ENCODE peak calls at places on chromosomes 16 and 17, in four cellular contexts. F is breast epithelium, B is brain microvascular endothelial cell, M is uterus. D is an unnamed sample.

GRCh38 chr17:82435103-82435502 is 15.4 kb downstream of the CYBC1 start:
- DNase-seq in F (no peak), B (peak), M (no peak), D (no peak)

GRCh38 chr16:2691491-2692248 is 9.3 kb downstream of the KCTD5 start:
- DNase-seq in F (no peak), B (no peak), M (no peak), D (no peak)

GRCh38 chr16:52696126-52696525 is 149.2 kb upstream of the TOX3 start:
- DNase-seq in F (no peak), B (no peak), M (no peak), D (no peak)

GRCh38 chr17:77235370-77236080 is 94.8 kb downstream of the SEC14L1 start:
- DNase-seq in F (no peak), B (peak), M (no peak), D (peak)

GRCh38 chr17:43615330-43615729 is 46.4 kb downstream of the MEOX1 start:
- DNase-seq in F (no peak), B (no peak), M (no peak), D (no peak)

GRCh38 chr16:84059111-84059510 is 16.5 kb upstream of the SLC38A8 start:
- DNase-seq in F (no peak), B (no peak), M (no peak), D (no peak)

GRCh38 chr16:81496742-81497141 is 52.1 kb downstream of the CMIP start:
- DNase-seq in F (no peak), B (no peak), M (no peak), D (no peak)

GRCh38 chr16:68994324-68994723 is 111.1 kb upstream of the HAS3 start:
- DNase-seq in F (no peak), B (no peak), M (no peak), D (no peak)

GRCh38 chr17:45414997-45415881 is 17.4 kb downstream of the ARHGAP27 start:
- DNase-seq in F (no peak), B (no peak), M (no peak), D (no peak)

GRCh38 chr16:4313563-4314531 is 2.0 kb upstream of the GLIS2 start:
- DNase-seq in F (no peak), B (no peak), M (no peak), D (peak)

GRCh38 chr17:13160281-13160680 is 142.5 kb upstream of the ELAC2 start:
- DNase-seq in F (no peak), B (no peak), M (no peak), D (no peak)

GRCh38 chr16:66379571-66379941 is 13.1 kb downstream of the CDH5 start:
- DNase-seq in F (no peak), B (no peak), M (no peak), D (no peak)

GRCh38 chr17:45994228-45994627 is 4.8 kb upstream of the STH start:
- DNase-seq in F (no peak), B (no peak), M (no peak), D (no peak)

GRCh38 chr17:77882481-77883212 is 75.9 kb upstream of the TNRC6C start:
- DNase-seq in F (no peak), B (peak), M (peak), D (peak)

GRCh38 chr17:36183001-36183810 is 6.8 kb upstream of the TBC1D3B start:
- DNase-seq in F (peak), B (peak), M (peak), D (peak)

GRCh38 chr16:78321611-78322010 is 222.2 kb downstream of the WWOX start:
- DNase-seq in F (no peak), B (no peak), M (no peak), D (no peak)

GRCh38 chr17:14776791-14777190 is 475.9 kb downstream of the HS3ST3B1 start:
- DNase-seq in F (no peak), B (peak), M (no peak), D (peak)

GRCh38 chr17:8793649-8794048 is 5.5 kb downstream of the MFSD6L start:
- DNase-seq in F (no peak), B (no peak), M (no peak), D (no peak)

GRCh38 chr17:31122746-31123145 is 28.0 kb downstream of the NF1 start:
- DNase-seq in F (no peak), B (no peak), M (no peak), D (no peak)

GRCh38 chr16:3472878-3473595 is 22.3 kb downstream of the C16orf90 start:
- DNase-seq in F (no peak), B (peak), M (no peak), D (peak)

GRCh38 chr17:52297230-52298010 is 138.9 kb upstream of the CA10 start:
- DNase-seq in F (no peak), B (no peak), M (no peak), D (no peak)

GRCh38 chr16:2535644-2536021 is 2.2 kb upstream of the PDPK1 start:
- DNase-seq in F (no peak), B (peak), M (peak), D (peak)

GRCh38 chr16:89033796-89034572 is 57.0 kb upstream of the CBFA2T3 start:
- DNase-seq in F (no peak), B (no peak), M (no peak), D (no peak)

GRCh38 chr16:89035013-89035697 is 58.1 kb upstream of the CBFA2T3 start:
- DNase-seq in F (no peak), B (no peak), M (no peak), D (no peak)

GRCh38 chr16:89034573-89034961 is 57.6 kb upstream of the CBFA2T3 start:
- DNase-seq in F (no peak), B (no peak), M (no peak), D (no peak)

GRCh38 chr16:89033304-89033703 is 56.3 kb upstream of the CBFA2T3 start:
- DNase-seq in F (no peak), B (no peak), M (no peak), D (no peak)

GRCh38 chr16:89031715-89032659 is 55.0 kb upstream of the CBFA2T3 start:
- DNase-seq in F (no peak), B (no peak), M (no peak), D (no peak)
- H3K4me3 ChIP-seq in F (no peak), B (no peak), M (no peak), D (no peak)

GRCh38 chr17:33299115-33299514 is 6.0 kb upstream of the ASIC2 start:
- DNase-seq in F (no peak), B (no peak), M (no peak), D (no peak)
- TF ChIP-seq CTCF in F (no peak), B (no peak), M (no peak), D (no peak)

GRCh38 chr16:56669005-56669839 is at the start of gene MT1H:
- DNase-seq in F (no peak), B (no peak), M (no peak), D (no peak)

GRCh38 chr16:56671706-56672105 is 2.1 kb downstream of the MT1H start:
- DNase-seq in F (no peak), B (no peak), M (no peak), D (peak)

GRCh38 chr16:56669840-56670639 is 426 bp downstream of the MT1H start:
- DNase-seq in F (no peak), B (no peak), M (no peak), D (no peak)

GRCh38 chr16:56672761-56673536 is 3.3 kb downstream of the MT1H start:
- DNase-seq in F (no peak), B (no peak), M (no peak), D (no peak)

GRCh38 chr16:56670640-56670934 is 973 bp downstream of the MT1H start:
- DNase-seq in F (no peak), B (no peak), M (no peak), D (no peak)
- H3K4me3 ChIP-seq in F (no peak), B (no peak), M (no peak), D (no peak)

DNA sequence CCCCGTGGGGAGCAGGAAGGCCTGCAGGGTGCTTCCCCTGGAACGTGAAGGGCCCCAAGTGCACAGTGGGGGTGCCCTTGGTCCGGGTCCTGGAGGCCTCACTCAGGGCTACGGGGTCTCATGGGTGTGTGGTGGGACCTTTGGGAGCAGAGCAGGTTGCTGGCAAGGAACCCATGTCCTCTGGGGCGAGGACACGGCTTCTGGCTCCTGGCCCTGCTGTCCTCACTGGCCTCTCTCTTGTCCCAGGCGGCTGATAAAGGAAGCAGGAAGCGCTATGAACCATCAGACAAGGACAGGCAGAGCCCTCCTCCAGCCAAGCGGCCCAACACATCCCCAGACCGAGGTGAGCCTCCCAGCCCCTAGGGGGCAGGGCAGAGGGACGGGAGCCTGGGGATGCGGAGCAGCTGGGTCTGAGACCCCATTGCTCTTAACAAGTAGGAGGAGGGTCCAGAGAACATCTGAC is 9.8 kb upstream of the IL17C start:
- DNase-seq in F (no peak), B (no peak), M (no peak), D (no peak)
- TF ChIP-seq CTCF in F (no peak), B (peak), M (no peak), D (peak)

DNA sequence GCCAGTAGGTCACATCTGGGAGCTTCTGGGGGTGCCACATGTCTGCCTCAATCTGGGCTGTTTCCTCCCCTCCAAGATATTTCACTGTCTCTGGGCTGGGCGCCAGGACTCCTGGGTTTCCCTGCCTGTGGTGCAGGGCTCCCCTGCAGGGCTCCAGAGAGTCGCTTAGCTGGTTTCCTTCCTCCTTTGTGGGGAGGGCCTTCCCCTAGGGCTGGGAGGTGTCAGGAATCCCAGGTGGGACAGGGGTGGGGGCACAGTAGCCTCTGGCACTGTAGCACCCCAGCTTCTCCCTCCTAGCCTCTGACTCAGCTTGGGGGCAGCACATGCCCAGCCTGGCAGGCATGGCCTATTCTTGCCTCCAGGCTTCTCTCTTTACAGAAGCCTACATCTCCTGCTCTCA is 2.6 kb downstream of the RARA start:
- DNase-seq in F (peak), B (no peak), M (no peak), D (no peak)
- H3K4me3 ChIP-seq in F (no peak), B (no peak), M (no peak), D (no peak)

DNA sequence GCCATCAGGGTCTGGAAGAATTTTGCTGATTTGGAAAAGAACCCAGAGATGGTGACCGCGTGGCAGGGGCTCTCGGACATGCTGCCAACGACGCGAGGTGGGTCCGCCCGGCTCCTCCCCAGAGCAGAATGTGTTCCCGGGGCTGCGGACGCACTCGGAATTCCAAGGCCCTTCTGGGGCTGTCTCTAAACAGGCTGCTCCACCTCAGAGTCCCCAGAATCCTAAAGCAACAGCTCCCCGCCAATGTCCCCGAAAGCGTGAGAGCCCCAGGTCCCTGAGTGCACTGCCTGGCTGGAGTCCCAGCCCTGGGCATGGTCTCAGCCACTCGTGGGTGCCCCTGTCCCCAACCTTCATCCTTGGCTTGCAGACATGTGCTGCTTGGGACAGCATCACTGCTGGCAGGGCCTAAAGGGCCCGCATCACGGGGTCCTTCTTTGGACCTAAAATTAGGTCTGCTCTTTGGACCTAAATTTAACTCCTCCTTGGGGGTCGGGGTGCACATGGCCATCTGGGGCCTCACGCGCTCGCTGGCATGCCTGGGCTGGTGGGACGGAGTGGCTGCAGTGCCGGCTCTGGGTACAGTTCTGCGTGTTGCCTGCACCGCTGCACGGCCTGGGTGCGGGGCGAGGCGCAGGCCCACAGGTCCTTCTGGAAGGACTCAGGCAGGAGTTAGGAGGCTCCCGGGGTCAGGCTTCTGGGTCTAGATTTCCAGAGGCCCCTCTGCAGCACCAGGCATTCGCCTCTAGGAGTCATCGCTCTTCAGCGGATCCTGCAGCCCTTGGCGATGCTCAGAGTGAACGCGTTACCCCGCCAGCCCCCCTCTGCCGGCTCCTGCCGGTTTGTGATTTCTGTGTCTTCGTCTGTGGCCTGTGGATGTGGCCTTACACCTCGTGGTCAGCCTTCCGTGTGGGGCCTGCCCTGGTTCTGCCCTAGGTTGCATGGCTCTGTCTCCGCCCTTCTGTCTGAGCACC is 41.9 kb upstream of the CHMP6 start:
- DNase-seq in F (no peak), B (no peak), M (peak), D (no peak)
- TF ChIP-seq CTCF in F (no peak), B (peak), M (no peak), D (no peak)